ENCODE peak calls at places on chromosome 6, in four cellular contexts. W is left colon; F is ELF-1; M is stimulated activated CD8-positive, alpha-beta memory T cell treated with anti-CD3 and anti-CD28 coated beads, Interleukin-12 subunit alpha, Interleukin-12 subunit beta, amount 100 ng/mL, for 1 hour. P is an unnamed sample.

GRCh38 chr6:138293428-138293827 is 75.1 kb upstream of the PBOV1 start:
- DNase-seq in F (no peak), W (no peak), M (no peak), P (no peak)

GRCh38 chr6:152952866-152953509 is 29.9 kb downstream of the FBXO5 start:
- DNase-seq in F (no peak), M (no peak), W (no peak), P (no peak)

GRCh38 chr6:36319436-36319762 is 17.3 kb downstream of the BNIP5 start:
- DNase-seq in M (no peak), F (no peak), W (peak), P (no peak)

GRCh38 chr6:155132617-155133016 is 131.2 kb upstream of the CLDN20 start:
- DNase-seq in F (no peak), M (no peak), W (no peak), P (no peak)

GRCh38 chr6:153210083-153210482 is 79.0 kb upstream of the RGS17 start:
- DNase-seq in F (no peak), W (no peak), M (no peak), P (no peak)

GRCh38 chr6:24536466-24536865 is 41.7 kb downstream of the ALDH5A1 start:
- DNase-seq in M (no peak), F (no peak), W (no peak), P (no peak)

GRCh38 chr6:57305754-57306153 is 11.7 kb upstream of the PRIM2 start:
- DNase-seq in W (no peak), M (no peak), F (no peak), P (no peak)

GRCh38 chr6:20213271-20213798 is 1.1 kb upstream of the MBOAT1 start:
- DNase-seq in W (no peak), F (no peak), M (no peak), P (no peak)

GRCh38 chr6:157657754-157658153 is 165.3 kb upstream of the SNX9 start:
- DNase-seq in M (no peak), F (no peak), W (no peak), P (no peak)

GRCh38 chr6:44855562-44856494 is 468.3 kb downstream of the CDC5L start:
- DNase-seq in M (no peak), F (no peak), W (no peak), P (no peak)

GRCh38 chr6:1972961-1973360 is 272.4 kb downstream of the GMDS start:
- DNase-seq in W (no peak), F (no peak), M (no peak), P (no peak)

GRCh38 chr6:33017694-33018353 is 8.4 kb upstream of the HLA-DOA start:
- DNase-seq in W (no peak), M (no peak), F (no peak), P (no peak)

GRCh38 chr6:29709178-29709576 is 14.1 kb upstream of the HLA-F start:
- DNase-seq in M (no peak), W (no peak), F (no peak), P (no peak)

GRCh38 chr6:133806358-133806757 is 82.6 kb upstream of the TCF21 start:
- DNase-seq in M (no peak), F (no peak), W (no peak), P (no peak)

GRCh38 chr6:12941422-12941821 is 224.9 kb downstream of the PHACTR1 start:
- DNase-seq in M (no peak), F (no peak), W (no peak), P (no peak)

GRCh38 chr6:129493396-129493902 is 216.5 kb downstream of the ARHGAP18 start:
- DNase-seq in F (no peak), W (no peak), M (no peak), P (no peak)

GRCh38 chr6:73798592-73798991 is 102.6 kb downstream of the CD109 start:
- DNase-seq in W (peak), F (peak), M (no peak), P (no peak)

GRCh38 chr6:43129434-43130194 is 41.5 kb upstream of the SRF start:
- DNase-seq in W (peak), M (no peak), F (peak), P (peak)

GRCh38 chr6:139296927-139297326 is 5.1 kb upstream of the TXLNB start:
- DNase-seq in W (no peak), F (no peak), M (no peak), P (no peak)

GRCh38 chr6:81625216-81625615 is 127.3 kb downstream of the TENT5A start:
- DNase-seq in F (no peak), W (no peak), M (no peak), P (no peak)

GRCh38 chr6:127192911-127193503 is 73.7 kb upstream of the RNF146 start:
- DNase-seq in F (no peak), M (no peak), W (no peak), P (no peak)

GRCh38 chr6:7727951-7728854 is 2.3 kb downstream of the BMP6 start:
- DNase-seq in W (no peak), F (peak), M (no peak), P (no peak)

GRCh38 chr6:14734416-14735340 is 511.2 kb upstream of the JARID2 start:
- DNase-seq in W (no peak), M (no peak), F (no peak), P (no peak)

GRCh38 chr6:170107606-170108222 is 183.2 kb downstream of the DLL1 start:
- DNase-seq in M (no peak), F (no peak), W (peak), P (peak)

GRCh38 chr6:161370882-161371281 is 97.0 kb upstream of the AGPAT4 start:
- DNase-seq in W (peak), M (peak), F (peak), P (peak)

GRCh38 chr6:93784794-93785757 is 365.7 kb upstream of the EPHA7 start:
- DNase-seq in W (no peak), F (peak), M (no peak), P (no peak)

GRCh38 chr6:27532820-27533538 is 60.1 kb upstream of the ZNF184 start:
- DNase-seq in M (no peak), F (peak), W (no peak), P (no peak)

GRCh38 chr6:14555804-14556203 is 438.2 kb downstream of the CD83 start:
- DNase-seq in W (peak), F (no peak), M (no peak), P (no peak)

GRCh38 chr6:95660544-95660943 is 83.2 kb downstream of the MANEA start:
- DNase-seq in M (no peak), W (no peak), F (no peak), P (no peak)

GRCh38 chr6:113936093-113936934 is 34.6 kb downstream of the HDAC2 start:
- DNase-seq in F (no peak), M (no peak), W (no peak), P (no peak)

GRCh38 chr6:122622404-122622938 is 12.3 kb downstream of the PKIB start:
- DNase-seq in W (no peak), F (no peak), M (no peak), P (peak)

GRCh38 chr6:96626749-96627353 is 63.9 kb downstream of the FHL5 start:
- DNase-seq in W (no peak), F (no peak), M (no peak), P (no peak)

GRCh38 chr6:139473731-139474130 is 99.3 kb upstream of the CITED2 start:
- DNase-seq in W (no peak), M (no peak), F (no peak), P (no peak)

GRCh38 chr6:25866011-25866410 is 8.0 kb downstream of the SLC17A3 start:
- DNase-seq in M (no peak), W (no peak), F (no peak), P (no peak)

GRCh38 chr6:28923318-28924102 is at the start of gene TRIM27:
- DNase-seq in M (peak), F (peak), W (peak), P (peak)

GRCh38 chr6:39908838-39909583 is 25.3 kb downstream of the MOCS1 start:
- DNase-seq in F (no peak), M (no peak), W (no peak), P (no peak)

GRCh38 chr6:19312291-19312978 is 524.7 kb upstream of the ID4 start:
- DNase-seq in M (no peak), W (no peak), F (peak), P (no peak)

GRCh38 chr6:92047152-92047551 is 1372.2 kb downstream of the EPHA7 start:
- DNase-seq in F (no peak), W (no peak), M (no peak), P (no peak)

P was measured in stomach.